ENCODE peak calls at places on chromosomes 16 and 17, in four cellular contexts. M, V, H and Q are unnamed samples.

GRCh38 chr17:48153711-48154642 is 46.4 kb downstream of the SNX11 start:
- DNase-seq in M (no peak), H (peak; percentile 63), V (peak; percentile 59), Q (no peak)

GRCh38 chr17:73630957-73631595 is 13.2 kb downstream of the SDK2 start:
- DNase-seq in V (no peak), H (no peak), M (no peak), Q (no peak)

GRCh38 chr16:31471875-31472558 is at the start of gene TGFB1I1:
- DNase-seq in M (no peak), V (peak; percentile 84), H (peak; percentile 59), Q (no peak)

GRCh38 chr16:46974352-46974751 is 878 bp upstream of the DNAJA2 start:
- DNase-seq in V (peak; percentile 26), H (no peak), M (no peak), Q (no peak)

GRCh38 chr17:44976198-44976597 is 8.1 kb upstream of the C1QL1 start:
- DNase-seq in V (no peak), H (no peak), M (no peak), Q (no peak)

GRCh38 chr16:28057949-28058348 is 5.6 kb downstream of the GSG1L start:
- DNase-seq in V (no peak), M (no peak), H (no peak), Q (no peak)

GRCh38 chr17:46274238-46274637 is 20.7 kb upstream of the LRRC37A start:
- DNase-seq in M (no peak), V (no peak), H (no peak), Q (no peak)

GRCh38 chr16:27777527-27777926 is 227.6 kb downstream of the KATNIP start:
- DNase-seq in M (no peak), V (no peak), H (no peak), Q (no peak)

GRCh38 chr16:57628008-57628781 is at the start of gene ADGRG1:
- DNase-seq in V (peak; percentile 97), H (peak; percentile 99), M (peak; percentile 37), Q (peak; percentile 95)

GRCh38 chr16:8481810-8482209 is 108.5 kb downstream of the TMEM114 start:
- DNase-seq in H (no peak), V (no peak), M (no peak), Q (no peak)

GRCh38 chr16:30691907-30692306 is 7.1 kb upstream of the SRCAP start:
- DNase-seq in V (no peak), M (no peak), H (no peak), Q (no peak)

GRCh38 chr17:13646969-13647368 is 45.2 kb upstream of the HS3ST3A1 start:
- DNase-seq in H (no peak), M (no peak), V (no peak), Q (no peak)

GRCh38 chr17:6775871-6776405 is at the start of gene FBXO39:
- DNase-seq in H (no peak), V (no peak), M (no peak), Q (no peak)

GRCh38 chr17:69326302-69327059 is 452 bp downstream of the ABCA5 start:
- DNase-seq in V (peak; percentile 47), M (peak; percentile 4), H (no peak), Q (peak; percentile 57)

GRCh38 chr16:89658221-89658879 is 714 bp downstream of the SPATA33 start:
- DNase-seq in H (peak; percentile 19), M (no peak), V (no peak), Q (no peak)

GRCh38 chr16:25978227-25978626 is 286.5 kb downstream of the HS3ST4 start:
- DNase-seq in V (no peak), H (no peak), M (no peak), Q (no peak)

GRCh38 chr17:72004011-72004427 is 116.8 kb upstream of the SOX9 start:
- DNase-seq in M (no peak), V (peak; percentile 7), H (peak; percentile 64), Q (peak; percentile 75)

GRCh38 chr17:39863918-39864746 is at the start of gene IKZF3:
- DNase-seq in V (peak; percentile 13), H (peak; percentile 15), M (peak; percentile 81), Q (peak; percentile 70)

GRCh38 chr16:88116121-88116900 is 165.1 kb downstream of the BANP start:
- DNase-seq in M (no peak), H (no peak), V (peak; percentile 68), Q (no peak)

GRCh38 chr16:31453255-31454204 is 5.8 kb upstream of the ARMC5 start:
- DNase-seq in H (peak; percentile 68), M (no peak), V (peak; percentile 78), Q (peak; percentile 68)

GRCh38 chr16:79698341-79698753 is 97.8 kb upstream of the MAF start:
- DNase-seq in H (no peak), V (peak; percentile 76), M (no peak), Q (no peak)

GRCh38 chr17:43655702-43656275 is 5.9 kb downstream of the MEOX1 start:
- DNase-seq in V (no peak), H (no peak), M (no peak), Q (no peak)

GRCh38 chr17:78159575-78160158 is 8.7 kb upstream of the SYNGR2 start:
- DNase-seq in M (no peak), H (no peak), V (peak; percentile 46), Q (peak; percentile 88)

GRCh38 chr16:89430436-89431157 is 59.8 kb downstream of the ANKRD11 start:
- DNase-seq in H (no peak), M (no peak), V (no peak), Q (no peak)

GRCh38 chr17:82238562-82239201 is 9.8 kb downstream of the SLC16A3 start:
- DNase-seq in M (peak; percentile 66), H (peak; percentile 95), V (peak; percentile 89), Q (peak; percentile 96)

GRCh38 chr17:64694207-64694606 is 32.1 kb upstream of the SMURF2 start:
- DNase-seq in H (peak; percentile 88), M (no peak), V (peak; percentile 92), Q (no peak)